ENCODE peak calls at places on chromosome 6, in five cellular contexts. One of them, this sample, is unnamed.

GRCh38 chr6:143513410-143513809 is 1.9 kb upstream of the FUCA2 start:
- DNase-seq in A172: no peak
- DNase-seq in T follicular helper cell: no peak
- DNase-seq in Calu3: peak
- DNase-seq in activated T-helper 2 cell treated with anti-CD3 and anti-CD28 coated beads, Interferon-gamma antibody, Interleukin-2, Interleukin-4, amounts not matched to agents 10 μg/mL and 5 μg/mL and 100 μg/mL, durations not matched to agents 14 hours and 24 hours and 36 hours: peak
- DNase-seq in this sample: no peak

GRCh38 chr6:121216928-121217327 is 117.4 kb downstream of the TBC1D32 start:
- DNase-seq in A172: no peak
- DNase-seq in T follicular helper cell: no peak
- DNase-seq in Calu3: no peak
- DNase-seq in activated T-helper 2 cell treated with anti-CD3 and anti-CD28 coated beads, Interferon-gamma antibody, Interleukin-2, Interleukin-4, amounts not matched to agents 10 μg/mL and 5 μg/mL and 100 μg/mL, durations not matched to agents 14 hours and 24 hours and 36 hours: no peak
- DNase-seq in this sample: no peak

GRCh38 chr6:109082178-109082577 is 12.5 kb downstream of the SESN1 start:
- DNase-seq in A172: no peak
- DNase-seq in T follicular helper cell: no peak
- DNase-seq in Calu3: no peak
- DNase-seq in activated T-helper 2 cell treated with anti-CD3 and anti-CD28 coated beads, Interferon-gamma antibody, Interleukin-2, Interleukin-4, amounts not matched to agents 10 μg/mL and 5 μg/mL and 100 μg/mL, durations not matched to agents 14 hours and 24 hours and 36 hours: no peak
- DNase-seq in this sample: no peak

GRCh38 chr6:447381-448165 is 56.0 kb downstream of the IRF4 start:
- DNase-seq in A172: no peak
- DNase-seq in T follicular helper cell: no peak
- DNase-seq in Calu3: no peak
- DNase-seq in activated T-helper 2 cell treated with anti-CD3 and anti-CD28 coated beads, Interferon-gamma antibody, Interleukin-2, Interleukin-4, amounts not matched to agents 10 μg/mL and 5 μg/mL and 100 μg/mL, durations not matched to agents 14 hours and 24 hours and 36 hours: no peak
- DNase-seq in this sample: no peak

GRCh38 chr6:123564363-123564762 is 72.4 kb downstream of the TRDN start:
- DNase-seq in A172: no peak
- DNase-seq in T follicular helper cell: no peak
- DNase-seq in Calu3: no peak
- DNase-seq in activated T-helper 2 cell treated with anti-CD3 and anti-CD28 coated beads, Interferon-gamma antibody, Interleukin-2, Interleukin-4, amounts not matched to agents 10 μg/mL and 5 μg/mL and 100 μg/mL, durations not matched to agents 14 hours and 24 hours and 36 hours: no peak
- DNase-seq in this sample: no peak

GRCh38 chr6:170027111-170028043 is 263.5 kb downstream of the DLL1 start:
- DNase-seq in A172: no peak
- DNase-seq in T follicular helper cell: no peak
- DNase-seq in Calu3: no peak
- DNase-seq in activated T-helper 2 cell treated with anti-CD3 and anti-CD28 coated beads, Interferon-gamma antibody, Interleukin-2, Interleukin-4, amounts not matched to agents 10 μg/mL and 5 μg/mL and 100 μg/mL, durations not matched to agents 14 hours and 24 hours and 36 hours: no peak
- DNase-seq in this sample: peak

GRCh38 chr6:72218125-72218524 is 331.8 kb downstream of the RIMS1 start:
- DNase-seq in A172: peak
- DNase-seq in T follicular helper cell: no peak
- DNase-seq in Calu3: peak
- DNase-seq in activated T-helper 2 cell treated with anti-CD3 and anti-CD28 coated beads, Interferon-gamma antibody, Interleukin-2, Interleukin-4, amounts not matched to agents 10 μg/mL and 5 μg/mL and 100 μg/mL, durations not matched to agents 14 hours and 24 hours and 36 hours: no peak
- DNase-seq in this sample: no peak

GRCh38 chr6:100449239-100449691 is 15.5 kb downstream of the SIM1 start:
- DNase-seq in A172: no peak
- DNase-seq in T follicular helper cell: no peak
- DNase-seq in Calu3: no peak
- DNase-seq in activated T-helper 2 cell treated with anti-CD3 and anti-CD28 coated beads, Interferon-gamma antibody, Interleukin-2, Interleukin-4, amounts not matched to agents 10 μg/mL and 5 μg/mL and 100 μg/mL, durations not matched to agents 14 hours and 24 hours and 36 hours: no peak
- DNase-seq in this sample: no peak